ENCODE peak calls at places on chromosomes 7 and 10, in eight cellular contexts. Q, I, M, Z, O, D, X and L are unnamed samples.

GRCh38 chr10:28089467-28089866 is 90.6 kb upstream of the ODAD2 start:
- DNase-seq in Q (peak; percentile 70), I (peak; percentile 91), M (peak; percentile 59), Z (no peak), O (no peak), D (no peak), X (no peak), L (no peak)

GRCh38 chr7:154928136-154929005 is 74.6 kb downstream of the PAXIP1 start:
- DNase-seq in Q (peak; percentile 91), I (peak; percentile 96), M (peak; percentile 93), Z (peak; percentile 29), O (no peak), D (peak; percentile 47), X (no peak), L (peak; percentile 90)

GRCh38 chr10:114206902-114207301 is 27.7 kb downstream of the TDRD1 start:
- DNase-seq in Q (no peak), I (no peak), M (no peak), Z (no peak), O (no peak), D (no peak), X (no peak), L (no peak)

GRCh38 chr10:30433286-30433778 is 652 bp upstream of the MAP3K8 start:
- DNase-seq in Q (peak; percentile 80), I (peak; percentile 50), M (peak; percentile 71), Z (peak; percentile 68), O (peak; percentile 74), D (peak; percentile 85), X (peak; percentile 90), L (no peak)

GRCh38 chr7:141366098-141366621 is 185.1 kb upstream of the AGK start:
- DNase-seq in Q (no peak), I (no peak), M (peak; percentile 20), Z (no peak), O (peak; percentile 50), D (no peak), X (no peak), L (no peak)

GRCh38 chr7:101093907-101094306 is 8.6 kb downstream of the TRIM56 start:
- DNase-seq in Q (peak; percentile 95), I (peak; percentile 93), M (no peak), Z (no peak), O (no peak), D (no peak), X (no peak), L (no peak)

GRCh38 chr10:132707121-132707775 is 78.7 kb downstream of the NKX6-2 start:
- DNase-seq in Q (no peak), I (no peak), M (no peak), Z (peak; percentile 7), O (peak; percentile 4), D (peak; percentile 81), X (peak; percentile 24), L (no peak)

GRCh38 chr7:104922187-104923009 is 91.6 kb upstream of the KMT2E start:
- DNase-seq in Q (peak; percentile 28), I (peak; percentile 49), M (no peak), Z (no peak), O (no peak), D (no peak), X (no peak), L (no peak)

GRCh38 chr7:134599371-134599770 is 47.3 kb upstream of the BPGM start:
- DNase-seq in Q (no peak), I (no peak), M (no peak), Z (no peak), O (no peak), D (no peak), X (no peak), L (no peak)

GRCh38 chr10:48243487-48243886 is 31.0 kb downstream of the FRMPD2 start:
- DNase-seq in Q (no peak), I (no peak), M (no peak), Z (no peak), O (peak; percentile 34), D (no peak), X (no peak), L (no peak)

GRCh38 chr7:151895695-151896485 is 19.0 kb upstream of the PRKAG2 start:
- DNase-seq in Q (no peak), I (peak; percentile 17), M (peak; percentile 13), Z (no peak), O (no peak), D (no peak), X (no peak), L (no peak)

GRCh38 chr10:130748409-130749057 is 563.0 kb downstream of the TCERG1L start:
- DNase-seq in Q (no peak), I (no peak), M (no peak), Z (no peak), O (peak; percentile 17), D (no peak), X (no peak), L (no peak)

GRCh38 chr10:112722758-112723157 is 227.3 kb upstream of the TCF7L2 start:
- DNase-seq in Q (no peak), I (no peak), M (no peak), Z (no peak), O (no peak), D (no peak), X (no peak), L (no peak)

GRCh38 chr10:660980-661890 is 28.2 kb downstream of the DIP2C start:
- DNase-seq in Q (no peak), I (no peak), M (no peak), Z (no peak), O (no peak), D (peak; percentile 75), X (no peak), L (no peak)

GRCh38 chr7:108385834-108386422 is 70.3 kb downstream of the NRCAM start:
- DNase-seq in Q (no peak), I (no peak), M (no peak), Z (no peak), O (no peak), D (no peak), X (no peak), L (no peak)

GRCh38 chr7:108382932-108383331 is 73.3 kb downstream of the NRCAM start:
- DNase-seq in Q (no peak), I (no peak), M (no peak), Z (no peak), O (no peak), D (no peak), X (no peak), L (no peak)

GRCh38 chr7:108380527-108380926 is 75.7 kb downstream of the NRCAM start:
- DNase-seq in Q (no peak), I (no peak), M (no peak), Z (no peak), O (no peak), D (no peak), X (no peak), L (no peak)

DNA sequence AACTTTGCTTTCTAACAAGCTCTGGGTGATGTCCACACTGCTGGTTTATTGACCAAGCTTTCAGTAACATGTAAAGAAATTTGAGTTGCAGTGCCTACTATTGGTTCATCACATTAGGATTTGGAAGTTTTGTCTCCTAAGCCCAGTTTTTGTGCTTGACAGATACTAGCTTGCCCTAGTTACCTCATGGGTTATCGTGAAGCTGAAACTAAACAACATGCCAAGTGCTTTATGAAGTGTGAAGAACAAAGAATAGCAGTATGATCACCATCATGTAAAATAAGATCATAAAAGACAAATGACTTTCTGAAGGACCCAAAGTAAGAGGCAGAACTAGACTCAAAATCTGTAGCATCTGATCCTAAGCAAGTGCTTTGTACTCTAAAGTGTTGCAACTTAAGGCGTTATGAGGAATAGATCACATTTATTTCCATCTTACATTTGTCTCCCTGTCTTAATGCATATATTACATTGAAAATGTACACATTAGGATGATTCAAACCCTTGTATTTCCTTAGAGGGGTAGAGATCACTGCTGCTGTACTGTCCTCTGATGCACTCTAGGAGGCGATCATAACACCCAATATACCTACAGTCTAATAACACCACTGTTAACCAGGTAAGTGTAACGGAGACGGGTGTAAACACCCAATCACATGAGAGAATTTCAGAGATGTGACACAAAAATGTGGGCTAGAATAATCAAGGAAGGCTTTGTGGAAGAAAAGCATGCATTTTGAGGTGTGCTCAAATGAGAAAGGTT is 71.3 kb downstream of the NRCAM start:
- DNase-seq in Q (no peak), I (no peak), M (no peak), Z (no peak), O (no peak), D (no peak), X (no peak), L (no peak)
- TF ChIP-seq CTCF in Q (no peak), I (no peak), M (no peak), Z (no peak), O (peak; percentile 66), D (no peak), X (no peak), L (no peak)

GRCh38 chr7:65304175-65304574 is 69.5 kb upstream of the ZNF92 start:
- DNase-seq in Q (no peak), I (no peak), M (no peak), Z (no peak), O (no peak), D (no peak), X (no peak), L (no peak)

GRCh38 chr7:65301007-65301406 is 72.6 kb upstream of the ZNF92 start:
- DNase-seq in Q (no peak), I (no peak), M (no peak), Z (no peak), O (no peak), D (no peak), X (no peak), L (no peak)

GRCh38 chr7:65307651-65308299 is 65.9 kb upstream of the ZNF92 start:
- DNase-seq in Q (peak; percentile 54), I (peak; percentile 37), M (peak; percentile 68), Z (peak; percentile 53), O (peak; percentile 75), D (peak; percentile 24), X (no peak), L (peak; percentile 23)

GRCh38 chr7:65308300-65308678 is 65.4 kb upstream of the ZNF92 start:
- DNase-seq in Q (no peak), I (no peak), M (no peak), Z (no peak), O (no peak), D (no peak), X (no peak), L (no peak)

GRCh38 chr7:65302883-65303282 is 70.8 kb upstream of the ZNF92 start:
- DNase-seq in Q (no peak), I (no peak), M (no peak), Z (no peak), O (no peak), D (no peak), X (no peak), L (no peak)
- TF ChIP-seq CTCF in Q (no peak), I (no peak), M (no peak), Z (no peak), O (no peak), D (no peak), X (no peak), L (no peak)

DNA sequence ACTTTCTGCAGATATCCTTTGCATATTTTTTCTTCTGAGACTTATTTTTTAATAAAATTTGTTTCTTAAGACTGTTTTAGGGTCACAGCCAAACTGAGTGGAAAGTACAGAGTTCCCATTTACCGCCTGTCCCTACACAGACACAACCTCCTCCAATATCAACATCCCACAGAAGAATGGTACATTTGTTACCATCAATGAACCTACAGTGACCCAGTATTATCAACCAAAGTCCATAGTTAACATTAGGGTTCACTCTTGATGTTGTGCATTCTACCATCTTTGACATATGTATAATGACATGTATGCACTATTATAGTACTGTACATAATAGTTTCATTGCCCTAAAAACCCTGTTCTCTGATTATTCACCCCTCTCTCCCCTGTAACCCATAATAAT is 14.6 kb upstream of the REEP3 start:
- DNase-seq in Q (no peak), I (no peak), M (no peak), Z (no peak), O (no peak), D (no peak), X (no peak), L (no peak)
- TF ChIP-seq CTCF in Q (no peak), I (no peak), M (no peak), Z (no peak), O (no peak), D (no peak), X (no peak), L (no peak)

GRCh38 chr7:18357691-18358090 is 137.9 kb upstream of the HDAC9 start:
- DNase-seq in Q (no peak), I (peak; percentile 15), M (peak; percentile 9), Z (no peak), O (no peak), D (no peak), X (no peak), L (no peak)
- TF ChIP-seq CTCF in Q (peak; percentile 33), I (peak; percentile 71), M (no peak), Z (peak; percentile 37), O (peak; percentile 53), D (no peak), X (no peak), L (peak; percentile 5)